ENCODE peak calls at places on chromosomes 13 and 19, in eight cellular contexts. I, Y, O, L, G, D, C and S are unnamed samples.

GRCh38 chr19:57515218-57515617 is 11.9 kb upstream of the ZNF549 start:
- DNase-seq in I (no peak), O (no peak), D (no peak), L (no peak), Y (no peak), C (no peak), G (no peak), S (no peak)

GRCh38 chr19:4984448-4984990 is 15.6 kb downstream of the KDM4B start:
- DNase-seq in L (no peak), Y (no peak), I (no peak), C (no peak), D (no peak), G (no peak), O (no peak), S (no peak)

GRCh38 chr13:24500977-24501376 is 11.6 kb downstream of the PARP4 start:
- DNase-seq in C (peak; percentile 87), Y (peak; percentile 84), O (no peak), D (no peak), I (no peak), L (no peak), G (no peak), S (no peak)

GRCh38 chr13:76798037-76798436 is 88.2 kb downstream of the KCTD12 start:
- DNase-seq in L (no peak), O (no peak), D (no peak), I (no peak), Y (no peak), C (no peak), G (no peak), S (no peak)

GRCh38 chr19:29278716-29279115 is 65.8 kb upstream of the UQCRFS1 start:
- DNase-seq in G (no peak), C (no peak), D (no peak), I (no peak), Y (no peak), O (no peak), L (no peak), S (no peak)

GRCh38 chr13:97134364-97135095 is 87.6 kb upstream of the MBNL2 start:
- DNase-seq in G (no peak), C (peak; percentile 61), O (no peak), L (no peak), I (no peak), Y (peak; percentile 47), D (no peak), S (no peak)

GRCh38 chr13:26485786-26486185 is 71.7 kb upstream of the WASF3 start:
- DNase-seq in C (no peak), L (no peak), O (no peak), Y (no peak), G (no peak), I (no peak), D (no peak), S (no peak)

GRCh38 chr19:53772943-53773342 is 51.2 kb downstream of the NLRP12 start:
- DNase-seq in I (no peak), O (peak; percentile 45), G (no peak), D (peak; percentile 52), L (no peak), Y (peak; percentile 40), C (peak; percentile 46), S (peak; percentile 56)

GRCh38 chr19:33393286-33394005 is 19.9 kb downstream of the CEBPG start:
- DNase-seq in Y (no peak), I (peak; percentile 75), C (no peak), O (no peak), G (peak; percentile 60), L (no peak), D (no peak), S (no peak)

GRCh38 chr13:46206138-46206537 is 5.6 kb upstream of the LRRC63 start:
- DNase-seq in L (no peak), I (no peak), C (no peak), D (no peak), G (no peak), O (no peak), Y (no peak), S (no peak)

GRCh38 chr13:51044023-51044665 is 66.9 kb downstream of the C13orf42 start:
- DNase-seq in G (no peak), C (no peak), D (no peak), L (no peak), O (no peak), I (no peak), Y (no peak), S (no peak)

GRCh38 chr19:4803736-4804695 is 12.5 kb downstream of the FEM1A start:
- DNase-seq in L (peak; percentile 57), C (peak; percentile 28), G (peak; percentile 87), D (peak; percentile 54), I (peak; percentile 80), O (peak; percentile 72), Y (peak; percentile 9), S (peak; percentile 54)

GRCh38 chr19:35267818-35268545 is 780 bp upstream of the USF2 start:
- DNase-seq in L (no peak), Y (peak; percentile 46), G (peak; percentile 92), D (peak; percentile 74), C (peak; percentile 62), I (peak; percentile 94), O (peak; percentile 75), S (peak; percentile 65)

GRCh38 chr13:44853641-44854040 is 135.6 kb downstream of the NUFIP1 start:
- DNase-seq in I (no peak), D (peak; percentile 80), Y (no peak), G (no peak), L (no peak), O (no peak), C (no peak), S (no peak)

GRCh38 chr13:43368003-43368402 is 344.6 kb downstream of the DNAJC15 start:
- DNase-seq in I (no peak), O (no peak), D (no peak), C (peak; percentile 30), G (no peak), Y (no peak), L (no peak), S (no peak)

GRCh38 chr19:55117063-55117635 is 288 bp downstream of the PPP1R12C start:
- DNase-seq in D (peak; percentile 38), I (no peak), L (no peak), O (peak; percentile 23), C (no peak), G (peak; percentile 74), Y (no peak), S (peak; percentile 20)

GRCh38 chr19:39463403-39463802 is 17.2 kb upstream of the TIMM50 start:
- DNase-seq in D (no peak), Y (no peak), I (no peak), O (no peak), G (no peak), C (no peak), L (no peak), S (no peak)

GRCh38 chr19:47227347-47228167 is 3.4 kb downstream of the BBC3 start:
- DNase-seq in I (peak; percentile 98), L (peak; percentile 99), O (peak; percentile 38), C (peak; percentile 92), D (peak; percentile 78), Y (peak; percentile 86), G (peak; percentile 95), S (peak; percentile 44)

GRCh38 chr13:112056284-112056727 is 10.6 kb upstream of the SOX1 start:
- DNase-seq in I (no peak), O (no peak), L (no peak), G (no peak), Y (no peak), D (no peak), C (no peak), S (no peak)
- H3K4me3 ChIP-seq in I (no peak overlapping the region), O (no peak overlapping the region), L (peak overlapping the region; percentile 7), G (no peak overlapping the region), Y (no peak overlapping the region), D (no peak overlapping the region), C (no peak overlapping the region), S (no peak overlapping the region)

DNA sequence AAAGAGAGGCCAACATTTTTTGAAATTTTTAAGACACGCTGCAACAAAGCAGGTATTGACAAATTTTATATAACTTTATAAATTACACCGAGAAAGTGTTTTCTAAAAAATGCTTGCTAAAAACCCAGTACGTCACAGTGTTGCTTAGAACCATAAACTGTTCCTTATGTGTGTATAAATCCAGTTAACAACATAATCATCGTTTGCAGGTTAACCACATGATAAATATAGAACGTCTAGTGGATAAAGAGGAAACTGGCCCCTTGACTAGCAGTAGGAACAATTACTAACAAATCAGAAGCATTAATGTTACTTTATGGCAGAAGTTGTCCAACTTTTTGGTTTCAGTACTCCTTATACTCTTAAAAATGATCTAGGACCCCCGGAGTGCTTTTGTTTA is 1.2 kb downstream of the BRCA2 start:
- DNase-seq in C (no peak), L (no peak), I (no peak), O (no peak), Y (no peak), G (no peak), D (no peak), S (no peak)
- H3K4me3 ChIP-seq in C (peak overlapping the region; percentile 88), L (peak overlapping the region; percentile 63), I (no peak overlapping the region), O (no peak overlapping the region), Y (peak overlapping the region; percentile 94), G (peak overlapping the region; percentile 90), D (no peak overlapping the region), S (peak overlapping the region; percentile 95)

GRCh38 chr13:27827646-27828045 is 35.4 kb downstream of the GSX1 start:
- DNase-seq in G (no peak), I (no peak), D (no peak), Y (no peak), C (no peak), L (no peak), O (no peak), S (no peak)

GRCh38 chr13:27833206-27833605 is 40.9 kb downstream of the GSX1 start:
- DNase-seq in Y (no peak), G (no peak), D (no peak), C (no peak), O (no peak), L (no peak), I (no peak), S (no peak)

GRCh38 chr13:27834095-27834494 is 41.8 kb downstream of the GSX1 start:
- DNase-seq in Y (no peak), G (no peak), C (no peak), D (no peak), I (no peak), L (no peak), O (no peak), S (no peak)

GRCh38 chr13:27826379-27827353 is 34.4 kb downstream of the GSX1 start:
- DNase-seq in C (peak; percentile 74), I (peak; percentile 89), G (peak; percentile 90), O (peak; percentile 69), L (peak; percentile 78), D (peak; percentile 87), Y (peak; percentile 63), S (peak; percentile 51)

GRCh38 chr13:27830010-27830409 is 37.7 kb downstream of the GSX1 start:
- DNase-seq in G (peak; percentile 68), I (peak; percentile 84), Y (no peak), L (no peak), O (peak; percentile 68), D (peak; percentile 66), C (peak; percentile 11), S (peak; percentile 13)
- H3K4me3 ChIP-seq in G (no peak overlapping the region), I (peak overlapping the region; percentile 30), Y (no peak overlapping the region), L (no peak overlapping the region), O (no peak overlapping the region), D (no peak overlapping the region), C (no peak overlapping the region), S (no peak overlapping the region)

DNA sequence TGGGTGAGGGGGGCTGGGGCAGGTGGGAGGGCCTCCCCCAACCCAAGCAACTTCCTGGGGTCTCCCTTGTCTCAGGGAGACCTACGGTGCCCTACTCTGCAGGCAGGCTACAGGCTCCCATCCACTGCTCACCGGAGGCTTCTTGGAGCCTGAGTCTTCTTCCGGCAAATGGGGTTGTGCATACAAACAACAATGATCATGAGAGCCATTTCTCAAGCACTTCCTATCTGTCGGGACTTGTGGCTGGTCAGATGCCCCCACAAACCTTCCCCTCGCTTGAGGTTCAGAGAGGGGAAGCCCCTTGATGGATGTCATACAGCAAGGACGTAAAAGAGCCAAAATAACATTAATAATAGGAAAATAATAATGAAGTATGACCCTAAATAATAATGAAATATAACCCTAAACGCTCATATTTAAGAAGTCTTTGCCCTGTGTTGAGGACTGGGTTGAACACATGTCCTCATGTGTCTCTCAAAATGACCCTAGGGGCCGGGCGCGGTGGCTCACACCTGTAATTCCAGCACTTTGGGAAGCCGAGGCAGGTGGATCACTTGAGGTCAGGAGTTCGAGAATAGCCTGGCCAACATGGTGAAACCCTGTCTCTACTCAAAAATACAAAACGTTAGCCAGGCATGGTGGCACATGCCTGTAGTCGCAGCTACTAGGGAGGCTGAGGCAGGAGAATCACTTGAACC is 727 bp downstream of the CD37 start:
- DNase-seq in O (peak; percentile 20), I (no peak), D (no peak), G (no peak), L (no peak), Y (no peak), C (no peak), S (peak; percentile 37)
- H3K4me3 ChIP-seq in O (peak overlapping the region; percentile 71), I (no peak overlapping the region), D (no peak overlapping the region), G (peak overlapping the region; percentile 21), L (no peak overlapping the region), Y (no peak overlapping the region), C (no peak overlapping the region), S (peak overlapping the region; percentile 97)